ENCODE peak calls at places on chromosomes 5 and 9, in ten cellular contexts. X, T, A, B, N, O, R, Y, W and L are unnamed samples.

GRCh38 chr9:3507395-3508077 is 18.3 kb downstream of the RFX3 start:
- DNase-seq in X (no peak), T (no peak), A (no peak), B (no peak), N (no peak), O (no peak), R (no peak), Y (peak; percentile 58), W (no peak), L (no peak)

GRCh38 chr5:50814541-50814940 is 148.1 kb downstream of the PARP8 start:
- DNase-seq in X (no peak), T (no peak), A (no peak), B (no peak), N (no peak), O (no peak), R (no peak), Y (no peak), W (no peak), L (no peak)

GRCh38 chr5:121366515-121366914 is 485.2 kb upstream of the FTMT start:
- DNase-seq in X (no peak), T (no peak), A (peak; percentile 16), B (no peak), N (peak; percentile 18), O (no peak), R (no peak), Y (no peak), W (no peak), L (no peak)

GRCh38 chr9:135702002-135702721 is at the start of gene KCNT1:
- DNase-seq in X (peak; percentile 16), T (peak; percentile 77), A (no peak), B (peak; percentile 36), N (peak; percentile 38), O (no peak), R (peak; percentile 85), Y (peak; percentile 22), W (peak; percentile 40), L (peak; percentile 70)

GRCh38 chr9:113807173-113808061 is 68.7 kb upstream of the ZNF618 start:
- DNase-seq in X (peak; percentile 48), T (peak; percentile 48), A (peak; percentile 13), B (peak; percentile 31), N (peak; percentile 76), O (peak; percentile 41), R (peak; percentile 54), Y (peak; percentile 38), W (peak; percentile 53), L (no peak)

GRCh38 chr5:143454936-143455516 is 51.5 kb upstream of the NR3C1 start:
- DNase-seq in X (no peak), T (no peak), A (no peak), B (no peak), N (no peak), O (no peak), R (no peak), Y (no peak), W (no peak), L (no peak)

GRCh38 chr9:123353984-123354591 is 1.9 kb upstream of the CRB2 start:
- DNase-seq in X (peak; percentile 55), T (peak; percentile 81), A (peak; percentile 11), B (peak; percentile 65), N (peak; percentile 66), O (peak; percentile 55), R (peak; percentile 70), Y (peak; percentile 75), W (peak; percentile 71), L (peak; percentile 81)

GRCh38 chr9:26882154-26882553 is 10.4 kb downstream of the CAAP1 start:
- DNase-seq in X (no peak), T (no peak), A (no peak), B (no peak), N (no peak), O (no peak), R (no peak), Y (peak; percentile 8), W (no peak), L (no peak)

GRCh38 chr5:142800776-142801494 is 30.8 kb downstream of the ARHGAP26 start:
- DNase-seq in X (no peak), T (no peak), A (no peak), B (no peak), N (no peak), O (no peak), R (no peak), Y (peak; percentile 85), W (no peak), L (no peak)

GRCh38 chr5:177005619-177006264 is 837 bp downstream of the UIMC1 start:
- DNase-seq in X (peak; percentile 76), T (peak; percentile 56), A (no peak), B (peak; percentile 81), N (peak; percentile 80), O (peak; percentile 80), R (peak; percentile 80), Y (peak; percentile 84), W (peak; percentile 78), L (peak; percentile 83)
- H3K4me3 ChIP-seq in X (peak overlapping the region; percentile 98), T (peak overlapping the region; percentile 93), A (peak overlapping the region; percentile 95), B (peak overlapping the region; percentile 79), N (peak overlapping the region; percentile 93), O (peak overlapping the region; percentile 71), R (peak overlapping the region; percentile 94), Y (peak overlapping the region; percentile 95), W (peak overlapping the region; percentile 99), L (peak overlapping the region; percentile 100)

GRCh38 chr9:76642701-76643209 is 121.5 kb upstream of the PCA3 start:
- DNase-seq in X (no peak), T (no peak), A (no peak), B (no peak), N (no peak), O (no peak), R (no peak), Y (no peak), W (no peak), L (no peak)

GRCh38 chr9:76644647-76645250 is 119.5 kb upstream of the PCA3 start:
- DNase-seq in X (no peak), T (no peak), A (no peak), B (no peak), N (no peak), O (no peak), R (no peak), Y (no peak), W (no peak), L (no peak)

GRCh38 chr9:76644171-76644570 is 120.1 kb upstream of the PCA3 start:
- DNase-seq in X (no peak), T (no peak), A (no peak), B (no peak), N (no peak), O (no peak), R (no peak), Y (no peak), W (no peak), L (no peak)

GRCh38 chr9:76643399-76644117 is 120.7 kb upstream of the PCA3 start:
- DNase-seq in X (no peak), T (no peak), A (no peak), B (no peak), N (no peak), O (no peak), R (no peak), Y (peak; percentile 73), W (no peak), L (no peak)

GRCh38 chr9:76642074-76642473 is 122.2 kb upstream of the PCA3 start:
- DNase-seq in X (no peak), T (no peak), A (no peak), B (no peak), N (no peak), O (no peak), R (no peak), Y (no peak), W (no peak), L (no peak)
- H3K4me3 ChIP-seq in X (no peak overlapping the region), T (no peak overlapping the region), A (no peak overlapping the region), B (no peak overlapping the region), N (no peak overlapping the region), O (no peak overlapping the region), R (no peak overlapping the region), Y (no peak overlapping the region), W (no peak overlapping the region), L (no peak overlapping the region)

GRCh38 chr9:38035873-38036272 is 33.2 kb downstream of the SHB start:
- DNase-seq in X (no peak), T (no peak), A (peak; percentile 41), B (peak; percentile 79), N (peak; percentile 80), O (no peak), R (no peak), Y (no peak), W (no peak), L (no peak)
- H3K4me3 ChIP-seq in X (no peak overlapping the region), T (no peak overlapping the region), A (no peak overlapping the region), B (no peak overlapping the region), N (no peak overlapping the region), O (no peak overlapping the region), R (no peak overlapping the region), Y (no peak overlapping the region), W (no peak overlapping the region), L (no peak overlapping the region)

GRCh38 chr9:97704327-97704677 is 7.2 kb upstream of the XPA start:
- DNase-seq in X (no peak), T (no peak), A (no peak), B (no peak), N (no peak), O (no peak), R (no peak), Y (no peak), W (no peak), L (no peak)

GRCh38 chr9:97705354-97705950 is 8.3 kb upstream of the XPA start:
- DNase-seq in X (no peak), T (no peak), A (no peak), B (no peak), N (peak; percentile 43), O (no peak), R (no peak), Y (no peak), W (no peak), L (no peak)

GRCh38 chr9:97706246-97706645 is 9.1 kb upstream of the XPA start:
- DNase-seq in X (no peak), T (no peak), A (no peak), B (no peak), N (no peak), O (no peak), R (no peak), Y (no peak), W (no peak), L (no peak)

GRCh38 chr9:97704851-97705250 is 7.7 kb upstream of the XPA start:
- DNase-seq in X (no peak), T (no peak), A (no peak), B (no peak), N (no peak), O (no peak), R (no peak), Y (no peak), W (no peak), L (no peak)

DNA sequence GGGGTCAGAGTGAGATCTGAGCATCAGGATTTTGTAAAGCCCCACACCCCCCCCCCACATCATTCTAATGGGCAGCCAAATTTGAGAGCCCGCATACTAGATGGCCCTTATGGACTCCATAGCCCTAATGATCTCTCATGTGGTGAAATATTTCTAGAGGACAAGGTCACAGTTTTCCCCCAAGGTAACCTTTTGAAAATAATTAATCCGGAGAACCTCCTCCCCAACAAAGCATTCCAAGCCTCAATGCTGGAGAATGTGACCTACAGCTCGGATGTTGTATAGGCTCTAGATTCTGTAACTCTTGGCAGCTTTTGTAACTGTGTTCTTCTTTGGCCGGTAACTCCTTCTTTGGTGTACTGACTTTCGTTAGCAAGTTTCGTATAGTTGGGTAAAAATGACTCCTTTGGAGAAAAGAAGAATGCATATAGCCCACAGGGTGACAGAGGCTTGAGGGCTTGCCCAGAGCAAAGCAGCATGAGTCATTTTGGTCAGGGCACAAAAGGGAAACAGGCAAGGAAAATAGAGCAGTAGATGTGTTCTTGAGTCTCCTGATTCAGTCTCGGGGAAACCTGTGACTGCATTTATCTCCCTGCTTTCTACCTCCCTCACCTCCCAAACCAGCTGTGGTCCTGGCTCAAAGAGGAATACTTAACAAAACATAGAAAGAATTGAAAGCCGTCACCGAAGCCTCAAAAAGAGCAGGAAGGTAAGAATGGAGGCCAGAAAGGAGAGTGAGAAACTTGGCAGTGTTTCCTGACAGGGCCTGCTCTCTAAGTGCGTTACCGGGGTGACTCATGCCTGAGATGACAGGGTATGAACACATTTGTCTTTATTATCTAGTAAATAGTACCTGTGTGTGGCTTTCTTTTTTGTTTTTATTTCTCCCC is 6.5 kb upstream of the XPA start:
- DNase-seq in X (no peak), T (no peak), A (no peak), B (peak; percentile 76), N (peak; percentile 86), O (no peak), R (no peak), Y (no peak), W (no peak), L (no peak)
- H3K4me3 ChIP-seq in X (no peak overlapping the region), T (no peak overlapping the region), A (no peak overlapping the region), B (no peak overlapping the region), N (no peak overlapping the region), O (no peak overlapping the region), R (no peak overlapping the region), Y (no peak overlapping the region), W (no peak overlapping the region), L (no peak overlapping the region)